ENCODE peak calls at places on chromosomes 16 and 17, in nine cellular contexts. G, R, T, E, B, Y, L, Q and H are unnamed samples.

GRCh38 chr17:31379796-31380195 is 11.7 kb upstream of the RAB11FIP4 start:
- DNase-seq in Y (no peak), B (no peak), R (no peak), E (no peak), G (no peak), T (no peak), L (no peak), Q (no peak), H (no peak)

GRCh38 chr16:11916524-11917285 is 949 bp upstream of the GSPT1 start:
- DNase-seq in Y (no peak), R (no peak), T (peak; percentile 78), L (peak; percentile 54), B (no peak), Q (no peak), G (no peak), E (no peak), H (no peak)

GRCh38 chr17:69870751-69871199 is 204.2 kb upstream of the KCNJ16 start:
- DNase-seq in Y (no peak), L (peak; percentile 54), R (no peak), E (no peak), B (no peak), Q (no peak), T (no peak), G (no peak), H (no peak)

GRCh38 chr16:57570301-57571070 is 28.0 kb downstream of the ADGRG5 start:
- DNase-seq in T (no peak), E (no peak), G (no peak), Q (no peak), L (no peak), B (no peak), R (no peak), Y (no peak), H (no peak)

GRCh38 chr16:89827383-89828198 is 684 bp upstream of the SPIRE2 start:
- DNase-seq in Y (peak; percentile 46), G (no peak), B (no peak), E (no peak), R (peak; percentile 74), L (peak; percentile 42), Q (no peak), T (peak; percentile 69), H (no peak)

GRCh38 chr16:24309222-24309905 is 53.2 kb downstream of the CACNG3 start:
- DNase-seq in Q (no peak), B (no peak), G (no peak), R (no peak), E (no peak), Y (no peak), L (peak; percentile 98), T (no peak), H (no peak)

GRCh38 chr16:27474921-27475320 is 72.9 kb downstream of the IL21R start:
- DNase-seq in T (no peak), L (no peak), Y (no peak), G (no peak), Q (no peak), E (no peak), B (no peak), R (peak; percentile 29), H (no peak)

GRCh38 chr16:11076259-11077018 is 132.1 kb downstream of the CLEC16A start:
- DNase-seq in G (no peak), R (no peak), Y (no peak), T (no peak), L (no peak), E (no peak), B (peak; percentile 82), Q (no peak), H (no peak)

GRCh38 chr17:46853896-46854444 is 2.6 kb downstream of the WNT9B start:
- DNase-seq in T (no peak), E (no peak), G (no peak), B (no peak), Q (no peak), Y (no peak), L (no peak), R (peak; percentile 0), H (no peak)

GRCh38 chr16:55056585-55057520 is 126.2 kb downstream of the IRX5 start:
- DNase-seq in T (no peak), Q (no peak), Y (no peak), G (no peak), E (no peak), L (peak; percentile 16), B (no peak), R (no peak), H (no peak)

GRCh38 chr17:28698253-28698941 is 13.3 kb downstream of the PROCA1 start:
- DNase-seq in Y (no peak), L (no peak), B (no peak), R (peak; percentile 88), Q (no peak), T (peak; percentile 91), G (no peak), E (no peak), H (no peak)

GRCh38 chr17:77308768-77309726 is 168.3 kb downstream of the SEC14L1 start:
- DNase-seq in G (no peak), T (no peak), Y (no peak), R (no peak), Q (peak; percentile 51), E (peak; percentile 66), L (peak; percentile 42), B (no peak), H (no peak)

GRCh38 chr16:49556252-49557069 is 182.9 kb downstream of the C16orf78 start:
- DNase-seq in Q (no peak), R (peak; percentile 20), G (no peak), T (no peak), B (peak; percentile 66), L (no peak), Y (no peak), E (no peak), H (peak; percentile 31)

GRCh38 chr17:49266233-49266632 is 35.6 kb upstream of the PHOSPHO1 start:
- DNase-seq in L (no peak), T (no peak), R (no peak), G (no peak), E (no peak), B (no peak), Y (no peak), Q (no peak), H (no peak)

GRCh38 chr17:45791041-45791582 is 7.0 kb downstream of the CRHR1 start:
- DNase-seq in Y (no peak), T (no peak), B (no peak), L (no peak), R (no peak), Q (no peak), E (peak; percentile 43), G (no peak), H (no peak)

GRCh38 chr16:56649820-56650219 is 1.9 kb upstream of the MT1B start:
- DNase-seq in E (no peak), R (no peak), T (no peak), L (peak; percentile 90), B (no peak), Y (no peak), G (no peak), Q (no peak), H (no peak)

GRCh38 chr16:87584271-87584670 is 18.0 kb upstream of the JPH3 start:
- DNase-seq in E (no peak), B (no peak), R (no peak), Y (no peak), Q (peak; percentile 18), T (no peak), L (no peak), G (no peak), H (no peak)

GRCh38 chr16:27347930-27348685 is 34.3 kb downstream of the IL4R start:
- DNase-seq in Q (no peak), T (no peak), B (no peak), G (no peak), L (peak; percentile 61), Y (no peak), E (no peak), R (no peak), H (no peak)

GRCh38 chr16:67723151-67723915 is 4.2 kb upstream of the GFOD2 start:
- DNase-seq in E (no peak), Y (no peak), Q (peak; percentile 3), T (no peak), R (no peak), B (no peak), L (peak; percentile 54), G (no peak), H (no peak)
- TF ChIP-seq CTCF in E (no peak), Y (no peak), Q (no peak), T (no peak), R (no peak), B (no peak), L (no peak), G (no peak), H (no peak)

DNA sequence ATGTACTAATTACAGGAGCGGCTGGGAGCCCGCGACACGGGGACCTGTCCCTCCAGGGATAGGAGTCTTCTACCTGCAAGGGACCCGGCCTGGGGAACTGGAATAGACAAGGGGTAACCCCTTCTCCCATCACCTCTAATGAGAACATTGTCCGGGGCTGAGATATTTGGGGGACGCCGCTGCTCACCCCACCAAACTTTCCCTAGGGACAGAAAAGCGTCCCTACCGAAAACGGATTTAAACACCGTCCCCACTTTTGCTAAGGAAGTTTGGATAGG is 3.4 kb upstream of the SOX9 start:
- DNase-seq in Q (no peak), T (no peak), R (no peak), Y (no peak), E (no peak), B (no peak), L (no peak), G (no peak), H (no peak)
- TF ChIP-seq CTCF in Q (no peak), T (no peak), R (no peak), Y (no peak), E (no peak), B (no peak), L (no peak), G (no peak), H (no peak)

DNA sequence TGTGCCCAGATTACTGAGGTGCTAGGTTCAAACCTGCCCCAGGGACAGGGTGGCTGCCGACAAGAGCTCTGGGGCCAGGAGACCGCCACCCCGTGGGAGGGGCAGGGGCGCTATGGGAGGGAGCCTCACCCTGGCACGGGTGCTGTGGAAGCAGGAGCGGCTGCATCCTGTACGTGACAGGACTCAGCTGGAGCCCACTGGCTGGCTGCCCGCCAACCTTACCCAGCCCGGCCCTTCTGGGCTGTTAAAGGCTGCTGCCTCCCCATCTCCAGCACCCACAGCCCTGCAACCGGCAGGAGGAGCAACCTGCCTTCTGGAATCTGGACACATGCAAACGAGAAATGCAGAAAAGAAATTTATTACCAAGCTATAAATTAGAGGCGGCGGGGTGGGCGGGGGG is 11.2 kb downstream of the PAM16 start:
- DNase-seq in G (no peak), R (no peak), L (no peak), E (peak; percentile 61), B (no peak), Q (peak; percentile 81), T (no peak), Y (peak; percentile 54), H (no peak)
- TF ChIP-seq CTCF in G (no peak), R (no peak), L (no peak), E (peak; percentile 11), B (no peak), Q (no peak), T (no peak), Y (peak; percentile 21), H (no peak)

GRCh38 chr17:37194208-37194607 is 181.6 kb upstream of the C17orf78 start:
- DNase-seq in Y (no peak), E (no peak), L (no peak), R (no peak), G (no peak), T (no peak), Q (no peak), B (no peak), H (no peak)
- TF ChIP-seq CTCF in Y (no peak), E (no peak), L (no peak), R (no peak), G (no peak), T (no peak), Q (no peak), B (no peak), H (no peak)